ENCODE peak calls at places on chromosomes 4 and X, in four cellular contexts. Z is tibial nerve, N is colonic mucosa, A is right cardiac atrium. J is an unnamed sample.
A peak's percentile ranks its signal among the peaks of the same experiment; 100 is the strongest.

GRCh38 chr4:145909331-145909730 is 29.3 kb downstream of the ZNF827 start:
- DNase-seq in Z (no peak), N (peak; percentile 94), A (peak; percentile 88), J (peak; percentile 73)

GRCh38 chr4:8502836-8503585 is 62.4 kb downstream of the TRMT44 start:
- DNase-seq in N (no peak), Z (no peak), A (no peak), J (no peak)

GRCh38 chr4:102169345-102169744 is 175.9 kb downstream of the SLC39A8 start:
- DNase-seq in N (no peak), Z (no peak), A (no peak), J (peak; percentile 27)

GRCh38 chr4:26346203-26346620 is 25.4 kb downstream of the RBPJ start:
- DNase-seq in A (no peak), Z (no peak), N (no peak), J (no peak)

GRCh38 chr4:102598102-102598758 is 97.1 kb downstream of the NFKB1 start:
- DNase-seq in A (no peak), Z (no peak), N (no peak), J (no peak)

GRCh38 chr4:187613089-187613839 is 382.3 kb upstream of the ZFP42 start:
- DNase-seq in A (peak; percentile 25), Z (no peak), N (no peak), J (no peak)

GRCh38 chr4:67861513-67861912 is 22.3 kb downstream of the TMPRSS11D start:
- DNase-seq in N (no peak), Z (no peak), A (no peak), J (no peak)

GRCh38 chr4:9867746-9868425 is 86.5 kb downstream of the DRD5 start:
- DNase-seq in N (no peak), Z (no peak), A (no peak), J (no peak)

GRCh38 chrX:47264507-47265173 is 31.8 kb downstream of the USP11 start:
- DNase-seq in Z (no peak), A (no peak), N (no peak), J (no peak)

GRCh38 chr4:145868637-145869409 is 69.8 kb downstream of the ZNF827 start:
- DNase-seq in N (no peak), Z (no peak), A (no peak), J (no peak)

GRCh38 chrX:103170216-103170615 is 44.7 kb upstream of the BEX4 start:
- DNase-seq in A (no peak), Z (no peak), N (no peak), J (no peak)

GRCh38 chr4:144645621-144646522 is at the start of gene HHIP:
- DNase-seq in Z (peak; percentile 48), N (peak; percentile 27), A (peak; percentile 67), J (peak; percentile 6)

GRCh38 chrX:97267376-97267775 is 383.7 kb downstream of the RPA4 start:
- DNase-seq in A (no peak), Z (no peak), N (no peak), J (no peak)

GRCh38 chrX:121084903-121085611 is 37.6 kb downstream of the GLUD2 start:
- DNase-seq in N (no peak), A (no peak), Z (no peak), J (no peak)

GRCh38 chr4:153126137-153126536 is 78.1 kb upstream of the TRIM2 start:
- DNase-seq in A (no peak), N (no peak), Z (no peak), J (no peak)

GRCh38 chrX:25531096-25531495 is 515.3 kb upstream of the ARX start:
- DNase-seq in Z (no peak), A (no peak), N (no peak), J (no peak)

GRCh38 chrX:80879143-80879542 is 69.5 kb upstream of the BRWD3 start:
- DNase-seq in N (no peak), Z (peak; percentile 4), A (no peak), J (no peak)

GRCh38 chr4:176123710-176124407 is 58.2 kb downstream of the WDR17 start:
- DNase-seq in A (no peak), N (peak; percentile 18), Z (no peak), J (peak; percentile 40)

GRCh38 chr4:81421346-81422218 is 50.1 kb downstream of the RASGEF1B start:
- DNase-seq in N (peak; percentile 76), Z (peak; percentile 38), A (no peak), J (no peak)

GRCh38 chrX:94041881-94042280 is 367.9 kb downstream of the FAM133A start:
- DNase-seq in N (no peak), A (no peak), Z (no peak), J (no peak)

GRCh38 chr4:105715692-105716278 is 7.2 kb downstream of the GSTCD start:
- DNase-seq in Z (no peak), N (no peak), A (no peak), J (no peak)

GRCh38 chrX:151984328-151984727 is 9.9 kb upstream of the GABRE start:
- DNase-seq in N (no peak), Z (no peak), A (no peak), J (no peak)
- H3K4me3 ChIP-seq in N (no peak overlapping the region), Z (no peak overlapping the region), A (no peak overlapping the region), J (no peak overlapping the region)

DNA sequence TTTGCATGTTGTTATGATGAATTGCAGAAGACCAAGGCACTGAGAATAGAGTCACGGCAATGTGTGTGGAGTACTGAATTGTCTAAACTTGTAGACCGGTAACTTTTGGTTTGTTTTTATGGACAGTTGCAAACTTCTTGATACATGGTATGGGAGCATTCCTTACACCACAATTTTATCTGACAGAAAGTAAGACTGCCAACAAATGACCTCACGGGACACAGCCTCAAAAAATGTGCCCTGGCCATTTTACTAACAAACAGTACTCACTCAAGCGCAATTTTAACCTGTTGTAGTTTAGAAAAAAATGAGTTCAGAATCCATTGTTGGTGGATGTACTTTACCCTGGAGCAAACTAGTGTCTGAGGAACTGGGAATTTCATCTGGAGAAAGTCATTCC is 321.2 kb downstream of the CAMK2D start:
- DNase-seq in A (no peak), N (no peak), Z (no peak), J (no peak)
- H3K4me1 ChIP-seq in A (peaks cover 4% of the 10 kb centered on the region), N (no peaks in the 10 kb centered on the region), Z (peaks cover 37% of the 10 kb centered on the region), J (no peaks in the 10 kb centered on the region)

DNA sequence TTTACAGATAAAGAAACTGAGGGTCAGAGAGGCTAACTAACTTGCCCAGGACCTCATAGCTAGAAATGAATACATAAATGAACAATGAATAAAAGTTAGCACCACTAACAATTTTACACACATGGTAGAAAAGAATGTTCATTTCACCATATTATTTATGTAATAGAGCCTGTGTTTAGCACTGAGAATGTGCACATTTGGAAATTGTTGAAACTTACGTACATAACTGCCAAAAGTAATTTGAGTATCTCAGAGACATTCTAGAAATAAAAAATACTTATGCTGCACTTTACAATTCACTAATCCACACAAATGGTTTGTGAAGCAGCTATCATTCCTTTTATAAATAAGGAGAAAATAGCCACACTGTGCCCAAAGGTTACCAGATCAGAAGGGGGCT is 9.9 kb downstream of the CASK start:
- DNase-seq in N (no peak), A (no peak), Z (no peak), J (no peak)
- H3K4me3 ChIP-seq in N (no peak overlapping the region), A (no peak overlapping the region), Z (no peak overlapping the region), J (no peak overlapping the region)

GRCh38 chr4:53744446-53745160 is 153.3 kb upstream of the LNX1 start:
- DNase-seq in A (no peak), N (no peak), Z (no peak), J (peak; percentile 23)
- H3K4me1 ChIP-seq in A (no peaks in the 10 kb centered on the region), N (no peaks in the 10 kb centered on the region), Z (no peaks in the 10 kb centered on the region), J (no peaks in the 10 kb centered on the region)

DNA sequence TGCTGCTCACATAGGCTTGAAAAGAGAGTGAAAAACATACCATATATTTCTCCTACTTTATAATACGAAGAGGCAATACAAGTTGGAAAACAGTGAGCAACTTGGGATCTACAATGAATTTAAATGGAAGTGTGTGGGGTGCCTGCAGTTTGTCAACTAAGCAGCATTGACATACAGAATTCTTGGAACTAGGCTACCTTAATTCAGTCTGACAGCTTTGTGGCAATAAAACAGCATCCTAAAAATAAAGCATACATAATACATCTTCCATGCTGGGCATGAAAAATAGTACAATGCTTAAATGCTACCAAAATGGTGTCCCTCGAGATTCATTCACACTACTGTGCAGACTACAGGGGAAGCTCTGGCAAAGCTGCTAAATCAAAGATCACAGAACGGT is 8.0 kb downstream of the GASK1B start:
- DNase-seq in Z (no peak), N (no peak), A (no peak), J (no peak)
- H3K4me3 ChIP-seq in Z (peak overlapping the region; percentile 59), N (peak overlapping the region; percentile 6), A (peak overlapping the region; percentile 50), J (no peak overlapping the region)

DNA sequence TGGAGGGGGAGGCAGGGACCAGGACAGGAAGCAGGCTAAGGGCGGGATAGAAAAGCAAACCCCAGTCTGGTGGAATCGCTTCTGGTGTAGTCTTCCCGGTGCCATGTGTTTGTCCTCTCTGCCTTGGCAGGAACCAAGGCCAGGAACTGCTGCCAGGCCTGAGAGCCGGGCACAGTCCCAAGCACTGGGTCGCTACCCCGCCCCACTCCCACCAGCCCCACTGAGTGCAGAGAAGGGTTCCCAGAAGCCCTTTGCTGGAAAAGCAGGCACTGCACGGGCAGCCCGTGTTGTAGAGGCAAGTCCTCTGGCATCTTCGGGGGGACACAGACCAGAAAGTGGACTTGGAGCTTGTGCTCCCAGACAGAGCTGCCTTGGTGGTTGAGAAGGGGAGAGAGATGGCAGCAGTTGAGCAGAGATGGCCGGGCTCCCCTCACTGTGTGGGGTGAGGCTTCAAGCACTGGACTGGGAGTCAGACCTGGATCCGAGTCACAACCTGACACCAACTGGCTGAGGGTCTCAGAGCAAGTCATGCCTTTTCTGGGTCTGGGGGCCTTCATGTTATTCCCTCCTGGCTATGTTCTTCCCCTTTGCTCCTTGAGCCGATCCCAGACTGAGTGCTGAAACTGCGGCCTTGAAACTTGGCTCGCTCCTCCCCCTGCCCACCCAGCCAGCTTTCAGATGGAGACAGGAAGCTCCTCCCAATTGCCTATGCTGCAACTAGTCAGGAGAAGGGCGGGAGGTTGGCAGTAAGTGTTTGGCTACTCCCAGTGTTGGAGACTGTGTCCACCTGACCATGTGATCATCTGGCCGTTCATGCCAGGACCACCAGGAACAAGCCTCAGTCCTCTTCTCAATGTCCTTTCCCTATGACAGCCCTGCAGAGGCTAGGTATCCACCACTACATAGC is 59.7 kb upstream of the MTM1 start:
- DNase-seq in A (peak; percentile 87), N (peak; percentile 30), Z (peak; percentile 25), J (no peak)
- H3K4me1 ChIP-seq in A (peaks cover 5% of the 10 kb centered on the region), N (peaks cover 4% of the 10 kb centered on the region), Z (peaks cover 49% of the 10 kb centered on the region), J (no peaks in the 10 kb centered on the region)

DNA sequence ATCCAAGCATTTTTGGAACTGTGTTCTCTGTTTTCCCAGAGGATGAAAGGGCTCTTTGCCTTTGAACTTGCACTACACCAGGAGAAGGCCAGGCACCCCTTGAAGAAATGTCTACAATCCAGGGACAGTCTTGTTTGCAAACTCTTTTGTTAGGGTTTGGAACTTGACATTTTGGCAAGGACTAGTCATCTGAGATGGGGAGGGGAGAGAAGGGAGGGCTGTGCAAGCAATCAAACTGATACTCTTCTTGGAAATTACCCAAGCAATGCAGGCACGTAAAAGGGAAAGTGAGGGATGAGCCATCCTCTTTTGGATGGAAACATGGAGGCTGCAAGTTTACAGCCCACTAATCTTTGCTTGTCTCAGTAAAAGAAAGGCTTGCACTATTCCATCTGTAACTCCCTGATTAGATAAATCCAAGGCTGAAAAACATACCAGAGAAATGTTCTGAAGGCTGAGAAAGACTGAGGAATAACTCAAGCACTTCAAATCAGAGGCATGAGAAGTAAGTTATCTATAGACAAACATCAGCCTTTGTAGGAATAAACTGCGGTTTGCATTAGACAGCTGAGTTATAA is 140.9 kb downstream of the TSPAN5 start:
- DNase-seq in N (no peak), A (no peak), Z (no peak), J (no peak)
- H3K4me3 ChIP-seq in N (no peak overlapping the region), A (no peak overlapping the region), Z (no peak overlapping the region), J (no peak overlapping the region)

GRCh38 chr4:74108457-74109115 is 9.6 kb upstream of the CXCL2 start:
- DNase-seq in N (no peak), A (no peak), Z (no peak), J (no peak)
- H3K4me1 ChIP-seq in N (no peaks in the 10 kb centered on the region), A (peaks cover 7% of the 10 kb centered on the region), Z (peaks cover 41% of the 10 kb centered on the region), J (peaks cover 30% of the 10 kb centered on the region)